ENCODE peak calls at places on chromosomes 7 and 10, in four cellular contexts. J, A, P and B are unnamed samples.

GRCh38 chr10:47362199-47362598 is 14.0 kb downstream of the RBP3 start:
- DNase-seq in J (no peak), A (no peak), P (no peak), B (no peak)

GRCh38 chr10:25818751-25819150 is 115.3 kb upstream of the MYO3A start:
- DNase-seq in J (no peak), A (no peak), P (peak), B (no peak)

GRCh38 chr7:111853231-111853990 is 291.1 kb upstream of the IMMP2L start:
- DNase-seq in J (no peak), A (peak), P (peak), B (peak)

GRCh38 chr10:3068968-3069737 is 1.8 kb downstream of the PFKP start:
- DNase-seq in J (no peak), A (peak), P (peak), B (no peak)

GRCh38 chr10:124657806-124658205 is 86.4 kb downstream of the FAM53B start:
- DNase-seq in J (peak), A (no peak), P (no peak), B (no peak)

GRCh38 chr7:90262438-90262837 is 17.5 kb downstream of the CFAP69 start:
- DNase-seq in J (no peak), A (peak), P (peak), B (peak)

GRCh38 chr7:1928555-1929348 is 258.7 kb downstream of the ELFN1 start:
- DNase-seq in J (no peak), A (no peak), P (no peak), B (no peak)

GRCh38 chr10:102524746-102525145 is 21.0 kb downstream of the SUFU start:
- DNase-seq in J (no peak), A (no peak), P (no peak), B (no peak)

GRCh38 chr7:33905389-33906032 is at the start of gene BMPER:
- DNase-seq in J (no peak), A (peak), P (peak), B (peak)

GRCh38 chr7:101134399-101134980 is 7.6 kb downstream of the SERPINE1 start:
- DNase-seq in J (no peak), A (peak), P (peak), B (peak)

GRCh38 chr10:132538031-132538789 is 623 bp downstream of the INPP5A start:
- DNase-seq in J (no peak), A (peak), P (no peak), B (no peak)

GRCh38 chr10:37314862-37315261 is 189.5 kb downstream of the ANKRD30A start:
- DNase-seq in J (no peak), A (no peak), P (no peak), B (no peak)

GRCh38 chr7:54722026-54722425 is 37.0 kb downstream of the SEC61G start:
- DNase-seq in J (no peak), A (no peak), P (no peak), B (no peak)

GRCh38 chr10:1652151-1652550 is 85.2 kb downstream of the ADARB2 start:
- DNase-seq in J (no peak), A (no peak), P (no peak), B (no peak)

GRCh38 chr10:89793649-89794254 is 92.4 kb downstream of the KIF20B start:
- DNase-seq in J (no peak), A (peak), P (peak), B (peak)

GRCh38 chr7:22858640-22859561 is 36.3 kb upstream of the TOMM7 start:
- DNase-seq in J (no peak), A (peak), P (no peak), B (peak)

GRCh38 chr10:93548376-93549071 is 17.9 kb upstream of the FFAR4 start:
- DNase-seq in J (no peak), A (peak), P (no peak), B (peak)

GRCh38 chr7:157471259-157472125 is 134.7 kb downstream of the DNAJB6 start:
- DNase-seq in J (peak), A (no peak), P (no peak), B (no peak)

GRCh38 chr7:100583132-100584045 is 2.5 kb downstream of the LRCH4 start:
- DNase-seq in J (peak), A (peak), P (no peak), B (no peak)

GRCh38 chr7:134462337-134462925 is 3.5 kb upstream of the AKR1B1 start:
- DNase-seq in J (no peak), A (peak), P (no peak), B (peak)

GRCh38 chr7:1555813-1556540 is at the start of gene TMEM184A:
- DNase-seq in J (peak), A (no peak), P (peak), B (no peak)

GRCh38 chr7:45217358-45217757 is 59.8 kb downstream of the RAMP3 start:
- DNase-seq in J (no peak), A (no peak), P (peak), B (no peak)

GRCh38 chr10:98307916-98308315 is 39.9 kb upstream of the LOXL4 start:
- DNase-seq in J (no peak), A (no peak), P (no peak), B (no peak)

GRCh38 chr7:7771452-7771851 is 53.0 kb upstream of the RPA3 start:
- DNase-seq in J (no peak), A (no peak), P (no peak), B (no peak)

GRCh38 chr10:85976267-85976793 is 390.3 kb downstream of the GRID1 start:
- DNase-seq in J (no peak), A (no peak), P (peak), B (no peak)

GRCh38 chr7:140541513-140542192 is 62.3 kb upstream of the MKRN1 start:
- DNase-seq in J (no peak), A (peak), P (peak), B (peak)

GRCh38 chr7:42984137-42984536 is 52.0 kb downstream of the MRPL32 start:
- DNase-seq in J (no peak), A (no peak), P (no peak), B (no peak)

GRCh38 chr7:78794101-78794500 is 659.4 kb downstream of the MAGI2 start:
- DNase-seq in J (no peak), A (peak), P (peak), B (peak)

GRCh38 chr7:34131371-34131770 is 226.0 kb downstream of the BMPER start:
- DNase-seq in J (no peak), A (no peak), P (no peak), B (no peak)

GRCh38 chr7:123367508-123368122 is 166.8 kb downstream of the IQUB start:
- DNase-seq in J (no peak), A (peak), P (peak), B (no peak)

GRCh38 chr7:38318803-38319416 is 45.5 kb upstream of the TARP start:
- DNase-seq in J (no peak), A (peak), P (peak), B (peak)

GRCh38 chr7:151437866-151438516 is 1.9 kb downstream of the CRYGN start:
- DNase-seq in J (no peak), A (no peak), P (no peak), B (no peak)

GRCh38 chr7:94400643-94401042 is 5.9 kb downstream of the COL1A2 start:
- DNase-seq in J (no peak), A (peak), P (no peak), B (no peak)

GRCh38 chr10:90133606-90134005 is 432.2 kb downstream of the KIF20B start:
- DNase-seq in J (no peak), A (no peak), P (no peak), B (no peak)

GRCh38 chr7:142571581-142571980 is 177.7 kb upstream of the PRSS1 start:
- DNase-seq in J (no peak), A (no peak), P (no peak), B (no peak)

GRCh38 chr10:105973912-105974311 is 1190.6 kb downstream of the SORCS1 start:
- DNase-seq in J (no peak), A (no peak), P (peak), B (no peak)

GRCh38 chr7:36604801-36605200 is 119.5 kb downstream of the AOAH start:
- DNase-seq in J (no peak), A (no peak), P (no peak), B (no peak)

DNA sequence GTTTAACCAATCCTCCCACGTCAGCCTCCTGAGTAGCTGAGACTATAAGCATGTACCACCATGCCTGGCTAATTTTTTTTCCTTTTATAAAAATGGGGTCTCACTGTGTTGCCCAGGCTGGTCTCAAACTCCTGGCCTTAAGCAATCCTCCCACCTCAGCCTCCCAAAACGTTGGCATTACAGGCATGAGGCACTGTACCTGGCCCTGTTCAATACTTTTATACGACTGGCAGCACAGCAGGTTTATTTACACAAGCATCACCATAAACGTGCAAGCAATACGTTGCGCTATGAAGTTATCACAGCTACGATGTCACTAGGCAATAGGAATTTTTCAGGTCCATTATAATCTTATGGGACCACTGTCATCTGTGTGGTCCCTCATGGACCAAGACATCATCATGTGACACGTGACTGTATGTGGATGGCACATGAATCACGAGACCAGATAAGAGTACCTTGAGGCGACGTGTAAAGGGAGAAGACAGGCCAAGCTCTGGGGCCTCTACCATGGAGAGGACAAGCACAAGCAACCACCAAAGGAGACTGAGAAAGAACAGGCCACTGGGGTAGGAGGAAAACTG is 34.5 kb upstream of the SLC18A3 start:
- DNase-seq in J (no peak), A (no peak), P (no peak), B (no peak)
- TF ChIP-seq CTCF in J (no peak), A (no peak), P (no peak), B (no peak)

GRCh38 chr10:70510904-70511303 is 32.3 kb downstream of the PALD1 start:
- DNase-seq in J (no peak), A (no peak), P (no peak), B (no peak)
- TF ChIP-seq CTCF in J (no peak), A (no peak), P (no peak), B (no peak)

GRCh38 chr10:118259288-118259906 is 82.7 kb downstream of the FAM204A start:
- DNase-seq in J (no peak), A (peak), P (peak), B (no peak)

GRCh38 chr10:118264252-118264651 is 77.9 kb downstream of the FAM204A start:
- DNase-seq in J (no peak), A (no peak), P (no peak), B (no peak)

GRCh38 chr10:118264838-118265470 is 77.2 kb downstream of the FAM204A start:
- DNase-seq in J (no peak), A (no peak), P (no peak), B (no peak)
- TF ChIP-seq CTCF in J (no peak), A (no peak), P (no peak), B (no peak)

GRCh38 chr7:31814187-31814586 is 127.2 kb downstream of the PPP1R17 start:
- DNase-seq in J (no peak), A (peak), P (peak), B (no peak)
- TF ChIP-seq CTCF in J (no peak), A (peak), P (peak), B (peak)

GRCh38 chr7:155813125-155813524 is 862 bp upstream of the SHH start:
- DNase-seq in J (no peak), A (no peak), P (no peak), B (no peak)

GRCh38 chr7:155811560-155811894 is 736 bp downstream of the SHH start:
- DNase-seq in J (no peak), A (no peak), P (peak), B (no peak)

GRCh38 chr7:155813791-155814568 is 1.7 kb upstream of the SHH start:
- DNase-seq in J (no peak), A (no peak), P (no peak), B (no peak)

GRCh38 chr7:155810607-155811559 is 1.4 kb downstream of the SHH start:
- DNase-seq in J (no peak), A (no peak), P (peak), B (no peak)

GRCh38 chr7:155811895-155812761 is at the start of gene SHH:
- DNase-seq in J (no peak), A (no peak), P (peak), B (no peak)
- TF ChIP-seq CTCF in J (no peak), A (no peak), P (no peak), B (no peak)

DNA sequence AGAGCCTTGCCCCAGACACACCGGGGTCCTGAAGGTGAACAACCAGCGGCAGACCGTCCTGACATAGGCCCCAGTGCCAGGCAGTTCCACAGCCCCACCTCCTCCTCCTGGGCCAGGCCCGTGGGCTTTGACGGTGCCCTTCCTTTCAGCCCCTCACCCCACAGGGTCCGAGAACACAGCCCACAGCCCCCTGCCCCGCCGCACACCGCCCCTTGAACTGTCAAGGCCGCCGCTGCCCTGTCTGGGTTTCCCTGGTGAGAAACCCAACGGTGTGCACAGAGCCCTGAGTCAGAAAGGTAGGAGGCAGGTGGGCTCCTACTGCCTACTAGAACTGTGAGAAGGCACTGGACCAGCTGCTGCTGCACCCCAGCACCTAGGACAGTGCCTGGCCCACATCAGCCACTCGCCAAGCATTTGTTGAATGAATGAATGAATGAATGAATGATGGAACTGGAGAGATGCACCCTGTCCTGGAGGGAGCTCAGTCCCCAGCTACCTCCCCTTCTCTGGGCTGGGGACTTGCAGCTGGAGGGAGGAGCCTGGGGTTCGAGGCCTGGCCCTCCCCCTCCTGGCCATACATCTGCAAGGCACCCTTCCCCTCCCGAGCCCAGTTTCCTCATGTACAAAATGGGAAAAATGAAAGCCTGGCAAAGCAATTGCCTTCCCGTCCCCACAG is 117.9 kb downstream of the SLIT1 start:
- DNase-seq in J (no peak), A (no peak), P (peak), B (no peak)
- TF ChIP-seq CTCF in J (no peak), A (no peak), P (peak), B (peak)

GRCh38 chr10:49114718-49115014 is 656 bp downstream of the VSTM4 start:
- DNase-seq in J (no peak), A (no peak), P (no peak), B (no peak)
- TF ChIP-seq CTCF in J (no peak), A (no peak), P (no peak), B (no peak)

DNA sequence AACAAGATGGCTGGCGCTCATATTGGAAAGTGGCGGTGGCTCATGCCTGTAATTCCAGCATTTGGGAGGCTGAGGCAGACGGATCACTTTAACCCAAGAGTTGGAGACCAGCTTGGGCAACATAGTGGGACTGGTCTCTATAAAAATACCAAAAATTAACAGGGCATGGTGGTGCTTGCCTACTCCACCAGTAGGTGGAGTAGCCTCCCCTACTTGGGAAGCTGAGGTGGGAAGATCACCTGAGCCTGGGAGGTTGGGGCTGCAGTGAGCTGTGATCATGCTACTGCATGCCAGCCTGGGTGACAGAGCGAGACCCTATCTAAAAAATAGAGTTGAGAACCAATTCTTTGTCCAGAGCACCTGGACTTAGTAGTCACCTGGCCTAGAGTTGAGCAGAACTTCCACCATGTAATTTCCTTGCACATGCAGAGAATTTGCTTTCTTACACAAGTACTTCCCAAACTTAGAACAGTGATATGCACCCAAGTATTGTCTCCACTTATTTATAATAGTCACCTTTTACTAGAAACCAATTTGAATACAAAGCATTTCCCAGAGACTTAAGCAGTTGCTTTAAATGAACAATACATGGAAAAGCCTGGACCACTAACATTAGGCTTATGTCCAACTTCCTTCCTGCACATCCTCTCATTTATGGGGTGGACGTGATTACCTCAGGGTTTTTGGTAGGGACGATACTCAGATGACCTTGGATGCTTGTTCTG is 15.9 kb downstream of the LAMB4 start:
- DNase-seq in J (no peak), A (peak), P (peak), B (no peak)
- TF ChIP-seq CTCF in J (peak), A (peak), P (peak), B (peak)